ENCODE peak calls at places on chromosome 21, in six cellular contexts. M is transverse colon; B is Ammon's horn; W is stimulated activated CD8-positive, alpha-beta memory T cell treated with anti-CD3 and anti-CD28 coated beads, Interleukin-15, amount 100 ng/mL, for 24 hours; Q is dorsolateral prefrontal cortex; E is sciatic nerve. F is an unnamed sample.

GRCh38 chr21:33069994-33070811 is at the start of gene OLIG1:
- DNase-seq in M (no peak), Q (peak), W (no peak), B (peak), E (no peak), F (peak)

GRCh38 chr21:26351661-26352060 is 181.1 kb upstream of the APP start:
- DNase-seq in Q (no peak), W (no peak), B (no peak), M (no peak), E (no peak), F (no peak)

GRCh38 chr21:45669382-45669781 is 25.9 kb downstream of the PCBP3 start:
- DNase-seq in E (no peak), B (no peak), W (no peak), Q (no peak), M (no peak), F (no peak)

GRCh38 chr21:30620080-30620479 is 347 bp upstream of the KRTAP20-4 start:
- DNase-seq in B (no peak), E (no peak), M (no peak), Q (no peak), W (no peak), F (no peak)

GRCh38 chr21:36474591-36474990 is 5.3 kb downstream of the CLDN14 start:
- DNase-seq in W (no peak), M (no peak), Q (no peak), E (no peak), B (no peak), F (no peak)

GRCh38 chr21:26365849-26366248 is 195.3 kb upstream of the APP start:
- DNase-seq in Q (no peak), W (no peak), M (no peak), E (no peak), B (no peak), F (no peak)

GRCh38 chr21:44965251-44966022 is 25.6 kb downstream of the SLX9 start:
- DNase-seq in E (no peak), Q (no peak), W (no peak), B (no peak), M (no peak), F (no peak)

GRCh38 chr21:28375708-28376385 is 616.8 kb downstream of the LTN1 start:
- DNase-seq in B (no peak), Q (no peak), W (no peak), M (no peak), E (no peak), F (no peak)

GRCh38 chr21:33940164-33940563 is 24.6 kb upstream of the ATP5PO start:
- DNase-seq in Q (no peak), B (no peak), W (no peak), E (no peak), M (no peak), F (no peak)

GRCh38 chr21:25837545-25838263 is 102.9 kb downstream of the GABPA start:
- DNase-seq in E (no peak), M (no peak), Q (no peak), W (no peak), B (no peak), F (no peak)

GRCh38 chr21:32337206-32337605 is 38.6 kb downstream of the MRAP start:
- DNase-seq in Q (no peak), E (no peak), W (no peak), B (no peak), M (no peak), F (no peak)

GRCh38 chr21:34852438-34852837 is 183.6 kb downstream of the CLIC6 start:
- DNase-seq in M (no peak), E (no peak), W (no peak), B (no peak), Q (no peak), F (no peak)

GRCh38 chr21:31908106-31909031 is 35.5 kb downstream of the HUNK start:
- DNase-seq in B (no peak), E (no peak), Q (no peak), W (no peak), M (peak), F (no peak)

GRCh38 chr21:44423941-44424607 is 31.2 kb upstream of the LRRC3 start:
- DNase-seq in Q (no peak), B (no peak), M (no peak), W (no peak), E (no peak), F (no peak)

GRCh38 chr21:17660862-17661261 is 48.2 kb upstream of the BTG3 start:
- DNase-seq in B (peak), M (no peak), Q (no peak), W (no peak), E (no peak), F (peak)

GRCh38 chr21:36321325-36322082 is 1.5 kb downstream of the MORC3 start:
- DNase-seq in B (peak), M (no peak), W (no peak), Q (peak), E (no peak), F (no peak)

GRCh38 chr21:44550807-44551206 is 498 bp downstream of the KRTAP10-2 start:
- DNase-seq in Q (peak), E (peak), W (no peak), M (peak), B (no peak), F (no peak)

GRCh38 chr21:45166931-45167330 is 92.6 kb downstream of the ADARB1 start:
- DNase-seq in M (no peak), Q (no peak), W (no peak), E (no peak), B (no peak), F (no peak)

GRCh38 chr21:33039542-33039941 is 13.8 kb downstream of the OLIG2 start:
- DNase-seq in M (no peak), B (peak), W (no peak), Q (peak), E (no peak), F (peak)

GRCh38 chr21:38533887-38534286 is 35.6 kb upstream of the ERG start:
- DNase-seq in M (no peak), W (no peak), Q (no peak), E (no peak), B (no peak), F (no peak)

GRCh38 chr21:16347223-16347622 is 617.4 kb downstream of the USP25 start:
- DNase-seq in B (no peak), E (no peak), W (no peak), M (no peak), Q (no peak), F (no peak)

GRCh38 chr21:44331650-44332306 is 7.4 kb downstream of the CFAP410 start:
- DNase-seq in E (no peak), W (no peak), Q (peak), B (no peak), M (no peak), F (no peak)